ENCODE peak calls at places on chromosomes 11 and 22, in eight cellular contexts. Y, G, W, C, L, X, F and J are unnamed samples.

GRCh38 chr22:24406322-24407277 is 20.8 kb upstream of the ADORA2A start:
- DNase-seq in Y (no peak), G (no peak), W (no peak), C (no peak), L (no peak), X (no peak), F (no peak), J (no peak)

GRCh38 chr11:108733479-108734116 is 68.7 kb downstream of the DDX10 start:
- DNase-seq in Y (no peak), G (no peak), W (no peak), C (no peak), L (peak), X (no peak), F (peak), J (peak)

GRCh38 chr11:35949242-35949641 is 5.4 kb downstream of the LDLRAD3 start:
- DNase-seq in Y (no peak), G (no peak), W (no peak), C (no peak), L (no peak), X (no peak), F (no peak), J (no peak)

GRCh38 chr11:2843551-2843950 is 42.0 kb downstream of the CDKN1C start:
- DNase-seq in Y (no peak), G (no peak), W (no peak), C (no peak), L (no peak), X (no peak), F (no peak), J (no peak)

GRCh38 chr11:4826425-4826824 is 5.3 kb downstream of the OR51F2 start:
- DNase-seq in Y (peak), G (no peak), W (no peak), C (no peak), L (no peak), X (no peak), F (no peak), J (peak)

GRCh38 chr11:75536786-75537629 is 11.3 kb upstream of the GDPD5 start:
- DNase-seq in Y (no peak), G (peak), W (no peak), C (peak), L (peak), X (no peak), F (peak), J (peak)

GRCh38 chr22:39650996-39651782 is 80.6 kb downstream of the CACNA1I start:
- DNase-seq in Y (no peak), G (no peak), W (no peak), C (no peak), L (no peak), X (no peak), F (no peak), J (peak)

GRCh38 chr22:21797444-21798221 is 62.0 kb upstream of the YPEL1 start:
- DNase-seq in Y (no peak), G (no peak), W (no peak), C (no peak), L (no peak), X (no peak), F (no peak), J (no peak)

GRCh38 chr11:11407738-11408084 is 54.7 kb upstream of the CSNK2A3 start:
- DNase-seq in Y (no peak), G (no peak), W (no peak), C (no peak), L (no peak), X (no peak), F (no peak), J (no peak)

GRCh38 chr11:87006035-87006434 is 31.7 kb upstream of the TMEM135 start:
- DNase-seq in Y (no peak), G (no peak), W (no peak), C (no peak), L (no peak), X (no peak), F (no peak), J (no peak)

GRCh38 chr22:27349456-27349855 is 452.1 kb downstream of the MN1 start:
- DNase-seq in Y (no peak), G (no peak), W (no peak), C (peak), L (peak), X (no peak), F (no peak), J (no peak)

GRCh38 chr11:58301576-58301975 is 33.5 kb upstream of the OR10W1 start:
- DNase-seq in Y (no peak), G (no peak), W (no peak), C (peak), L (peak), X (no peak), F (no peak), J (no peak)

GRCh38 chr11:124791626-124792341 is 8.4 kb downstream of the MSANTD2 start:
- DNase-seq in Y (no peak), G (no peak), W (no peak), C (no peak), L (no peak), X (no peak), F (peak), J (peak)

GRCh38 chr22:38955926-38956325 is 1.5 kb upstream of the APOBEC3A start:
- DNase-seq in Y (no peak), G (no peak), W (no peak), C (no peak), L (no peak), X (no peak), F (no peak), J (no peak)

GRCh38 chr11:9755561-9755960 is 91.7 kb downstream of the SWAP70 start:
- DNase-seq in Y (peak), G (no peak), W (no peak), C (no peak), L (peak), X (no peak), F (no peak), J (no peak)

GRCh38 chr11:7020183-7020917 is at the start of the genes NLRP14 and ZNF214:
- DNase-seq in Y (peak), G (peak), W (peak), C (peak), L (peak), X (peak), F (no peak), J (no peak)

GRCh38 chr11:104798794-104799193 is 99.5 kb downstream of the CASP12 start:
- DNase-seq in Y (no peak), G (peak), W (no peak), C (no peak), L (no peak), X (no peak), F (peak), J (no peak)

GRCh38 chr11:60803273-60803936 is 18.3 kb downstream of the MS4A10 start:
- DNase-seq in Y (no peak), G (no peak), W (no peak), C (no peak), L (no peak), X (no peak), F (no peak), J (no peak)

GRCh38 chr11:32374261-32374711 is 61.1 kb downstream of the WT1 start:
- DNase-seq in Y (no peak), G (peak), W (no peak), C (no peak), L (peak), X (peak), F (peak), J (peak)

GRCh38 chr11:72378704-72379383 is 55.5 kb downstream of the CLPB start:
- DNase-seq in Y (no peak), G (no peak), W (no peak), C (no peak), L (peak), X (no peak), F (no peak), J (no peak)

GRCh38 chr11:126628790-126629621 is 273.5 kb downstream of the ST3GAL4 start:
- DNase-seq in Y (no peak), G (no peak), W (no peak), C (no peak), L (no peak), X (peak), F (no peak), J (no peak)

GRCh38 chr11:17400048-17400775 is 11.8 kb upstream of the KCNJ11 start:
- DNase-seq in Y (no peak), G (peak), W (no peak), C (no peak), L (no peak), X (no peak), F (peak), J (no peak)